ENCODE peak calls at places on chromosome 18, in ten cellular contexts. V is T-helper 22 cell, W is left ventricle myocardium superior, J is glutamatergic neuron, L is body of pancreas, A is GM23338, D is NAMALWA, N is foreskin keratinocyte, R is GM12891, M is T-helper 2 cell. B is an unnamed sample.

GRCh38 chr18:7273301-7273911 is 42.5 kb downstream of the LRRC30 start:
- DNase-seq in V (no peak), W (peak), J (no peak), L (peak), A (no peak), D (no peak), N (no peak), R (no peak), M (no peak), B (peak)

GRCh38 chr18:48781041-48781989 is 169.4 kb downstream of the SMAD7 start:
- DNase-seq in V (no peak), W (peak), J (peak), L (peak), A (peak), D (no peak), N (no peak), R (no peak), M (no peak), B (no peak)

GRCh38 chr18:9392726-9393125 is 58.2 kb downstream of the TWSG1 start:
- DNase-seq in V (no peak), W (no peak), J (no peak), L (no peak), A (no peak), D (no peak), N (peak), R (no peak), M (no peak), B (no peak)

GRCh38 chr18:56235773-56236115 is 402.6 kb downstream of the TXNL1 start:
- DNase-seq in V (no peak), W (no peak), J (no peak), L (no peak), A (peak), D (no peak), N (no peak), R (no peak), M (no peak), B (no peak)

GRCh38 chr18:47720741-47721140 is 209.7 kb downstream of the SMAD2 start:
- DNase-seq in V (no peak), W (no peak), J (no peak), L (no peak), A (no peak), D (no peak), N (no peak), R (no peak), M (no peak), B (no peak)

GRCh38 chr18:9828794-9829712 is 56.7 kb upstream of the TXNDC2 start:
- DNase-seq in V (no peak), W (no peak), J (no peak), L (no peak), A (no peak), D (no peak), N (no peak), R (no peak), M (no peak), B (no peak)

GRCh38 chr18:55165399-55166125 is 206.3 kb upstream of the CCDC68 start:
- DNase-seq in V (no peak), W (no peak), J (no peak), L (no peak), A (no peak), D (no peak), N (no peak), R (no peak), M (no peak), B (no peak)

GRCh38 chr18:56238576-56238975 is 399.8 kb downstream of the TXNL1 start:
- DNase-seq in V (no peak), W (no peak), J (no peak), L (no peak), A (peak), D (peak), N (no peak), R (no peak), M (no peak), B (no peak)

GRCh38 chr18:62881509-62882016 is 166.2 kb downstream of the PHLPP1 start:
- DNase-seq in V (no peak), W (no peak), J (no peak), L (peak), A (no peak), D (no peak), N (peak), R (no peak), M (no peak), B (peak)

B was measured in RWPE1.